ENCODE peak calls at places on chromosomes 6 and 20, in seven cellular contexts. E, W, C, U, Q, D and R are unnamed samples.

GRCh38 chr6:166902211-166902755 is 54.1 kb downstream of the RNASET2 start:
- DNase-seq in E (no peak), W (no peak), C (no peak), U (no peak), Q (no peak), D (no peak), R (no peak)

GRCh38 chr20:51266353-51266752 is 243.4 kb upstream of the KCNG1 start:
- DNase-seq in E (no peak), W (no peak), C (no peak), U (no peak), Q (no peak), D (no peak), R (no peak)

GRCh38 chr20:41182296-41183212 is 45.2 kb downstream of the PLCG1 start:
- DNase-seq in E (no peak), W (no peak), C (no peak), U (no peak), Q (no peak), D (no peak), R (no peak)

GRCh38 chr6:92945799-92946198 is 473.6 kb downstream of the EPHA7 start:
- DNase-seq in E (peak), W (no peak), C (no peak), U (no peak), Q (no peak), D (peak), R (no peak)

GRCh38 chr6:47203266-47203967 is 106.3 kb downstream of the TNFRSF21 start:
- DNase-seq in E (peak), W (no peak), C (no peak), U (peak), Q (no peak), D (peak), R (no peak)

GRCh38 chr20:46001498-46001897 is 7.2 kb upstream of the MMP9 start:
- DNase-seq in E (no peak), W (no peak), C (no peak), U (no peak), Q (no peak), D (no peak), R (no peak)

GRCh38 chr20:4511776-4512175 is 209.9 kb upstream of the PRND start:
- DNase-seq in E (no peak), W (no peak), C (no peak), U (no peak), Q (no peak), D (no peak), R (no peak)

GRCh38 chr6:51337277-51337676 is 518.6 kb downstream of the TFAP2B start:
- DNase-seq in E (no peak), W (no peak), C (no peak), U (no peak), Q (no peak), D (no peak), R (no peak)

GRCh38 chr6:5205877-5206840 is 54.6 kb downstream of the LYRM4 start:
- DNase-seq in E (no peak), W (no peak), C (no peak), U (peak), Q (no peak), D (peak), R (peak)

GRCh38 chr20:19996970-19997369 is 20.2 kb upstream of the NAA20 start:
- DNase-seq in E (no peak), W (no peak), C (no peak), U (peak), Q (no peak), D (no peak), R (no peak)

GRCh38 chr6:44100088-44100550 is 27.1 kb downstream of the MRPL14 start:
- DNase-seq in E (peak), W (no peak), C (no peak), U (peak), Q (no peak), D (no peak), R (peak)

GRCh38 chr6:156718647-156719394 is 58.4 kb upstream of the ARID1B start:
- DNase-seq in E (no peak), W (no peak), C (no peak), U (peak), Q (no peak), D (peak), R (no peak)